ENCODE peak calls at places on chromosomes 4 and X, in nine cellular contexts. P, J, Y, E, H, I, F, Z and O are unnamed samples.
A peak's percentile ranks its signal among the peaks of the same experiment; 100 is the strongest.

GRCh38 chr4:21898101-21898500 is 50.5 kb downstream of the KCNIP4 start:
- DNase-seq in J (no peak), E (no peak), P (no peak), H (no peak), Z (no peak), Y (no peak), F (no peak), I (no peak), O (no peak)

GRCh38 chrX:123626962-123627361 is 105.9 kb downstream of the THOC2 start:
- DNase-seq in P (peak; percentile 62), H (no peak), F (no peak), I (no peak), E (no peak), Z (peak; percentile 50), J (peak; percentile 2), Y (no peak), O (no peak)

GRCh38 chr4:99120501-99120900 is 23.6 kb downstream of the ADH4 start:
- DNase-seq in I (no peak), H (no peak), F (no peak), Z (no peak), E (no peak), Y (no peak), P (no peak), J (no peak), O (no peak)

GRCh38 chr4:125097729-125098128 is 217.0 kb upstream of the FAT4 start:
- DNase-seq in P (peak; percentile 20), Z (no peak), Y (no peak), F (no peak), I (no peak), H (no peak), E (no peak), J (no peak), O (no peak)

GRCh38 chr4:120850048-120850599 is 72.4 kb downstream of the PRDM5 start:
- DNase-seq in F (no peak), I (no peak), Z (peak; percentile 73), P (peak; percentile 60), Y (no peak), J (peak; percentile 27), H (no peak), E (no peak), O (no peak)

GRCh38 chr4:165027762-165028402 is 3.9 kb upstream of the TRIM60 start:
- DNase-seq in H (no peak), Y (no peak), F (no peak), Z (no peak), P (no peak), J (no peak), E (no peak), I (no peak), O (no peak)

GRCh38 chrX:107204063-107204605 is 2.1 kb downstream of the NUP62CL start:
- DNase-seq in F (no peak), Z (no peak), Y (no peak), P (no peak), E (no peak), H (no peak), I (no peak), J (no peak), O (no peak)

GRCh38 chr4:140839396-140839795 is 83.2 kb upstream of the TBC1D9 start:
- DNase-seq in Y (no peak), Z (no peak), P (no peak), I (no peak), F (no peak), J (no peak), H (no peak), E (no peak), O (no peak)

GRCh38 chr4:142406051-142406549 is 440.0 kb downstream of the INPP4B start:
- DNase-seq in P (peak; percentile 56), F (no peak), E (no peak), J (no peak), Y (no peak), I (no peak), H (no peak), Z (peak; percentile 51), O (no peak)

GRCh38 chrX:57329008-57329407 is 42.5 kb downstream of the FAAH2 start:
- DNase-seq in H (no peak), J (no peak), I (no peak), Y (no peak), F (no peak), Z (no peak), P (no peak), E (no peak), O (no peak)

GRCh38 chrX:133321441-133321840 is 93.8 kb downstream of the GPC4 start:
- DNase-seq in P (peak; percentile 9), F (no peak), Y (no peak), E (no peak), I (no peak), Z (no peak), H (no peak), J (no peak), O (no peak)

GRCh38 chr4:51932684-51933083 is 87.5 kb downstream of the LRRC66 start:
- DNase-seq in E (no peak), P (no peak), J (no peak), I (no peak), F (no peak), H (no peak), Y (no peak), Z (no peak), O (no peak)

GRCh38 chrX:71144651-71145050 is at the start of gene NLGN3:
- DNase-seq in Y (no peak), F (no peak), Z (no peak), I (no peak), J (no peak), P (no peak), H (no peak), E (no peak), O (no peak)

GRCh38 chrX:134484039-134484438 is 24.1 kb downstream of the HPRT1 start:
- DNase-seq in F (no peak), P (peak; percentile 56), Y (no peak), E (no peak), H (peak; percentile 36), I (no peak), J (no peak), Z (peak; percentile 78), O (peak; percentile 36)

GRCh38 chr4:23348789-23349498 is 540.9 kb downstream of the PPARGC1A start:
- DNase-seq in H (no peak), I (no peak), E (no peak), Z (no peak), P (no peak), F (no peak), Y (no peak), J (no peak), O (no peak)

GRCh38 chr4:151688003-151688784 is 72.6 kb downstream of the GATB start:
- DNase-seq in I (no peak), E (no peak), Z (peak; percentile 52), Y (no peak), J (peak; percentile 67), H (no peak), P (peak; percentile 42), F (no peak), O (no peak)

GRCh38 chrX:8879750-8880149 is 78.6 kb upstream of the FAM9A start:
- DNase-seq in I (peak; percentile 53), Z (peak; percentile 2), F (peak; percentile 24), H (no peak), E (peak; percentile 1), J (no peak), Y (peak; percentile 32), P (peak; percentile 12), O (no peak)

GRCh38 chr4:141702472-141703182 is 66.2 kb downstream of the IL15 start:
- DNase-seq in E (no peak), H (peak; percentile 24), Z (no peak), P (peak; percentile 43), Y (no peak), J (no peak), F (no peak), I (no peak), O (peak; percentile 3)

GRCh38 chr4:1855334-1856070 is 454 bp downstream of the LETM1 start:
- DNase-seq in H (no peak), Y (peak; percentile 42), Z (no peak), J (peak; percentile 34), F (peak; percentile 60), E (no peak), P (no peak), I (peak; percentile 68), O (no peak)

GRCh38 chr4:174136013-174136412 is 147.5 kb downstream of the FBXO8 start:
- DNase-seq in F (no peak), Z (peak; percentile 64), Y (no peak), H (no peak), E (no peak), P (no peak), J (peak; percentile 5), I (no peak), O (no peak)